ENCODE peak calls at places on chromosomes 12 and 14, in five cellular contexts. One of them, this sample, is unnamed.

GRCh38 chr14:31889297-31889696 is 187.8 kb upstream of the ARHGAP5 start:
- DNase-seq in K562: no peak
- DNase-seq in GM12878: no peak
- DNase-seq in HepG2: no peak
- DNase-seq in HEK293T: no peak
- DNase-seq in this sample: no peak

GRCh38 chr12:48198619-48198973 is 4.5 kb downstream of the OR10AD1 start:
- DNase-seq in HepG2: no peak
- DNase-seq in GM12878: no peak
- DNase-seq in K562: peak
- DNase-seq in HEK293T: peak
- DNase-seq in this sample: peak

GRCh38 chr12:84910549-84911241 is 1.9 kb downstream of the SLC6A15 start:
- DNase-seq in GM12878: no peak
- DNase-seq in HEK293T: peak
- DNase-seq in HepG2: no peak
- DNase-seq in K562: no peak
- DNase-seq in this sample: peak

GRCh38 chr12:57896139-57896436 is 45.3 kb upstream of the ATP23 start:
- DNase-seq in HEK293T: no peak
- DNase-seq in K562: no peak
- DNase-seq in HepG2: no peak
- DNase-seq in GM12878: no peak
- DNase-seq in this sample: no peak

GRCh38 chr12:87216436-87216835 is 812.8 kb downstream of the C12orf50 start:
- DNase-seq in HEK293T: no peak
- DNase-seq in GM12878: no peak
- DNase-seq in K562: no peak
- DNase-seq in HepG2: no peak
- DNase-seq in this sample: no peak

GRCh38 chr12:102816816-102817434 is 100.1 kb downstream of the PAH start:
- DNase-seq in HepG2: peak
- DNase-seq in GM12878: no peak
- DNase-seq in HEK293T: peak
- DNase-seq in K562: peak
- DNase-seq in this sample: peak

GRCh38 chr12:85697003-85697402 is 139.2 kb downstream of the RASSF9 start:
- DNase-seq in HepG2: no peak
- DNase-seq in GM12878: no peak
- DNase-seq in K562: no peak
- DNase-seq in HEK293T: no peak
- DNase-seq in this sample: no peak

GRCh38 chr14:76133103-76133502 is 18.6 kb upstream of the GPATCH2L start:
- DNase-seq in K562: peak
- DNase-seq in HepG2: peak
- DNase-seq in HEK293T: peak
- DNase-seq in GM12878: no peak
- DNase-seq in this sample: no peak

GRCh38 chr12:6216581-6216980 is 16.4 kb downstream of the CD9 start:
- DNase-seq in K562: no peak
- DNase-seq in HEK293T: no peak
- DNase-seq in HepG2: no peak
- DNase-seq in GM12878: no peak
- DNase-seq in this sample: no peak

GRCh38 chr12:6214633-6215032 is 14.4 kb downstream of the CD9 start:
- DNase-seq in GM12878: no peak
- DNase-seq in K562: no peak
- DNase-seq in HepG2: no peak
- DNase-seq in HEK293T: no peak
- DNase-seq in this sample: no peak

GRCh38 chr12:6215120-6215807 is 15.1 kb downstream of the CD9 start:
- DNase-seq in HepG2: no peak
- DNase-seq in K562: no peak
- DNase-seq in GM12878: no peak
- DNase-seq in HEK293T: no peak
- DNase-seq in this sample: no peak

GRCh38 chr12:6213969-6214368 is 13.8 kb downstream of the CD9 start:
- DNase-seq in K562: no peak
- DNase-seq in GM12878: no peak
- DNase-seq in HepG2: no peak
- DNase-seq in HEK293T: no peak
- DNase-seq in this sample: no peak

DNA sequence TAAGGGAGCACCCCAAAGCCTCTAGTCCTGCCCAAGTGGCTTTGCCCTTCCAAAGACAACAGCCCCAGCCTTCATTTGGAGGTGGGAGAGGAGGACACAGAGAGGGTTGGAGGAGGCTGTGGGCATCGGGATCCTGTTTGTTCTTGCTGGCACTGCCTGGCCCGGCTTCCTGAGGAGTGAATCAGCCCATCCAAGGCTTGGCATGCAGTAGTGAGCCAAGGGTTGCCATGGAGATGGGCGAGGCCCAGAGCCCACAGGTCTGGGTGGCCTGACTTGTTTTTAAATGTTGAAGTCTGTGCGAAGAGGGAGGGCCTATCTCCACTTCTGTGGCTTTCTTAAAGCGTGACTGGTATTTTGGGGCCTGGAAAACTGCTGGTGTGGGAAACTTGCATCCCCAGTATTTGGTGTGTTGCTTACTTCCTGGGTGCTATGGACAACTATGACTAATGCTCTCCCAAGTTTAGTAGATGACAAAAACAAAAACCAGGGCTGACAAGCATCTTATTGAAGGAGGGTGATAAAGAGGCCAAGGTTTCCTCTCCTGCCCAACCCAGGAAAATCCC is 15.8 kb downstream of the CD9 start:
- DNase-seq in GM12878: no peak
- DNase-seq in HepG2: no peak
- DNase-seq in K562: no peak
- DNase-seq in HEK293T: no peak
- DNase-seq in this sample: no peak
- TF ChIP-seq FOXM1 in GM12878: no peak
- TF ChIP-seq FOXM1 in HepG2: no peak
- TF ChIP-seq FOXM1 in K562: no peak
- TF ChIP-seq FOXM1 in HEK293T: no peak
- TF ChIP-seq FOXM1 in this sample: no peak

GRCh38 chr14:20512139-20512905 is 7.0 kb downstream of the RNASE10 start:
- DNase-seq in HEK293T: no peak
- DNase-seq in K562: no peak
- DNase-seq in GM12878: no peak
- DNase-seq in HepG2: no peak
- DNase-seq in this sample: no peak

GRCh38 chr14:20515846-20516245 is 10.5 kb downstream of the RNASE10 start:
- DNase-seq in HepG2: no peak
- DNase-seq in GM12878: no peak
- DNase-seq in K562: no peak
- DNase-seq in HEK293T: no peak
- DNase-seq in this sample: no peak

GRCh38 chr14:20522332-20522731 is 17.0 kb downstream of the RNASE10 start:
- DNase-seq in GM12878: no peak
- DNase-seq in HEK293T: no peak
- DNase-seq in HepG2: no peak
- DNase-seq in K562: no peak
- DNase-seq in this sample: no peak

DNA sequence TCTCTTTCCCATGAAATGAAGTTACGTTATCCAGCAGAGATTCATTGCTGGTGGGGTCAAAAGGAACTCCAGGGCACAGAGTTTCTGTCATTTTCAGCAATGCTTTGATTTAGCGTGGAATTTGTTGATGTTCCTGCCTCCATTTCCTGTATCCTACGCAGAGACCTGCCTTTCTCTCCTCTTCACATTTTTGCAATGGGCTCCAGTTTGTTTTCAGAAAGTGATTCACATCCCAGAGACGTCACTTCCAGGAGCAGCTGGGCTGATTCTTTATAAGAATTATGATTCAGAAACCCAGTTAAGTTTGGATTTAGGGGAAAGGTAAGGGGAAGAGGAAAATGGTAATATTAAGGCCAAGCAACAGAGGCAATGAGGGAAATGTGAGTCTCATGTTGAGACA is 11.6 kb downstream of the RNASE10 start:
- DNase-seq in HEK293T: no peak
- DNase-seq in HepG2: no peak
- DNase-seq in K562: no peak
- DNase-seq in GM12878: no peak
- DNase-seq in this sample: no peak
- TF ChIP-seq FOXM1 in HEK293T: no peak
- TF ChIP-seq FOXM1 in HepG2: no peak
- TF ChIP-seq FOXM1 in K562: no peak
- TF ChIP-seq FOXM1 in GM12878: no peak
- TF ChIP-seq FOXM1 in this sample: no peak

GRCh38 chr14:65751510-65751909 is 339.0 kb downstream of the FUT8 start:
- DNase-seq in HEK293T: no peak
- DNase-seq in GM12878: no peak
- DNase-seq in HepG2: no peak
- DNase-seq in K562: no peak
- DNase-seq in this sample: no peak
- TF ChIP-seq FOXM1 in HEK293T: no peak
- TF ChIP-seq FOXM1 in GM12878: no peak
- TF ChIP-seq FOXM1 in HepG2: no peak
- TF ChIP-seq FOXM1 in K562: no peak
- TF ChIP-seq FOXM1 in this sample: no peak

GRCh38 chr14:30193791-30194407 is 266.3 kb upstream of the PRKD1 start:
- DNase-seq in HepG2: no peak
- DNase-seq in HEK293T: no peak
- DNase-seq in GM12878: no peak
- DNase-seq in K562: no peak
- DNase-seq in this sample: no peak
- TF ChIP-seq FOXM1 in HepG2: no peak
- TF ChIP-seq FOXM1 in HEK293T: no peak
- TF ChIP-seq FOXM1 in GM12878: no peak
- TF ChIP-seq FOXM1 in K562: no peak
- TF ChIP-seq FOXM1 in this sample: no peak

GRCh38 chr12:121805171-121805687 is 1.4 kb downstream of the SETD1B start:
- DNase-seq in HepG2: no peak
- DNase-seq in HEK293T: no peak
- DNase-seq in K562: no peak
- DNase-seq in GM12878: no peak
- DNase-seq in this sample: peak
- TF ChIP-seq FOXM1 in HepG2: no peak
- TF ChIP-seq FOXM1 in HEK293T: no peak
- TF ChIP-seq FOXM1 in K562: no peak
- TF ChIP-seq FOXM1 in GM12878: no peak
- TF ChIP-seq FOXM1 in this sample: no peak

GRCh38 chr12:26120561-26121274 is 4.1 kb downstream of the BHLHE41 start:
- DNase-seq in GM12878: no peak
- DNase-seq in HEK293T: no peak
- DNase-seq in K562: no peak
- DNase-seq in HepG2: no peak
- DNase-seq in this sample: no peak

GRCh38 chr12:26118356-26118755 is 6.5 kb downstream of the BHLHE41 start:
- DNase-seq in HepG2: no peak
- DNase-seq in HEK293T: no peak
- DNase-seq in GM12878: no peak
- DNase-seq in K562: no peak
- DNase-seq in this sample: no peak

GRCh38 chr12:26117321-26117720 is 7.5 kb downstream of the BHLHE41 start:
- DNase-seq in HEK293T: no peak
- DNase-seq in K562: no peak
- DNase-seq in GM12878: no peak
- DNase-seq in HepG2: no peak
- DNase-seq in this sample: no peak

GRCh38 chr12:26121323-26121740 is 3.5 kb downstream of the BHLHE41 start:
- DNase-seq in HEK293T: no peak
- DNase-seq in K562: no peak
- DNase-seq in HepG2: no peak
- DNase-seq in GM12878: no peak
- DNase-seq in this sample: no peak

DNA sequence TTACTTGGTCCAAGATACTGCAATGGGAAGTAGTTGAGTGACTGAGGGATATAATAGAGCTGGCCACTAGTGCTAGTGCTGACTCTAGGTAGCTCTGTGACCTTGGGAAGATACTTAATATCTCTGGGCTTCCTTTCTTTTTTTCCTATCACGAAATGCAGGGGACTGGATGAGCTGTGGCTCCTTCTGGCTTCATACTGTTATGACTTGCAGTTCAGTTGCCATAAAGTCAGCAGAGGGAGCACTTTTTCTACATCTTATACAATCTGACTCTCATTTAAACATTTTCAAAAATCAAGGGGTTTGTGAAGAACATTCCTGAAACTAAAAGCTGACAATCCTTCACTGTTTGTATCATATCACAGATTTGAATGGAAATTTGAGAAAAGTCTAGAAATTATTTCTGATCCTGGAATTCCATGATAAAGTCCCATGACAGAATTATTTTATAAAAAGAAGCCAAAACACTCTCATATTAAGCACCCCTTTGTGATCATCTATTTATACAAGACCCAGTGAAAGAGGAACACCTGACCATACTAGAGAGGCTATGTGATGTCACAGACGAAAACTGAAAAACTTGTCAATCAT is 5.4 kb downstream of the BHLHE41 start:
- DNase-seq in HEK293T: peak
- DNase-seq in GM12878: no peak
- DNase-seq in HepG2: peak
- DNase-seq in K562: peak
- DNase-seq in this sample: peak
- TF ChIP-seq FOXM1 in HEK293T: no peak
- TF ChIP-seq FOXM1 in GM12878: no peak
- TF ChIP-seq FOXM1 in HepG2: no peak
- TF ChIP-seq FOXM1 in K562: no peak
- TF ChIP-seq FOXM1 in this sample: no peak

DNA sequence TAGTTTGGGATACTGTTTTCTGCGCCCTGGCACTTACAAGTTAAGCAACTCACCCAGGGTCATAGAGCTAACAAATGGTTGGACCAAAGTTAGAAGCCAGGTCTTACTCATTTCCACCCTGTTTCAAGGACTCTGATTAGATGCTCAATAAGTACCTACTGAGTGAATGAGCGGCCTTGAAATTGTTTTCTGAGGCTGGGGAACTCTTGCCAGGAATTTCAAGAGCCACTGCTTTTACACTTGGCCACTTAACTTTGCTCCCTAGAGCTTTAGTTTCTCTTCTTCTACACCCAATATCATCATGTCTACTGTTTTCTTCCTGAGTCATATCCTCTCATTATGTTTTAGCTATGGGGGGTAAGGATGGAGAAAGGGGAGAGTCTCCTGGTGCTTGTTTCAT is 431.6 kb downstream of the ZFP36L1 start:
- DNase-seq in GM12878: no peak
- DNase-seq in K562: no peak
- DNase-seq in HepG2: no peak
- DNase-seq in HEK293T: no peak
- DNase-seq in this sample: no peak
- TF ChIP-seq FOXM1 in GM12878: no peak
- TF ChIP-seq FOXM1 in K562: no peak
- TF ChIP-seq FOXM1 in HepG2: no peak
- TF ChIP-seq FOXM1 in HEK293T: no peak
- TF ChIP-seq FOXM1 in this sample: no peak

GRCh38 chr12:79522237-79522636 is 168.5 kb downstream of the PAWR start:
- DNase-seq in HepG2: no peak
- DNase-seq in K562: no peak
- DNase-seq in GM12878: no peak
- DNase-seq in HEK293T: no peak
- DNase-seq in this sample: no peak

GRCh38 chr12:79524507-79525148 is 166.1 kb downstream of the PAWR start:
- DNase-seq in HEK293T: no peak
- DNase-seq in HepG2: no peak
- DNase-seq in K562: no peak
- DNase-seq in GM12878: no peak
- DNase-seq in this sample: no peak

GRCh38 chr12:79525357-79525756 is 165.4 kb downstream of the PAWR start:
- DNase-seq in K562: no peak
- DNase-seq in GM12878: no peak
- DNase-seq in HEK293T: no peak
- DNase-seq in HepG2: no peak
- DNase-seq in this sample: no peak

GRCh38 chr12:79521576-79521975 is 169.2 kb downstream of the PAWR start:
- DNase-seq in HepG2: no peak
- DNase-seq in K562: no peak
- DNase-seq in GM12878: no peak
- DNase-seq in HEK293T: no peak
- DNase-seq in this sample: no peak

GRCh38 chr12:79522657-79523386 is 167.9 kb downstream of the PAWR start:
- DNase-seq in HEK293T: no peak
- DNase-seq in K562: no peak
- DNase-seq in GM12878: no peak
- DNase-seq in HepG2: no peak
- DNase-seq in this sample: no peak
- TF ChIP-seq FOXM1 in HEK293T: no peak
- TF ChIP-seq FOXM1 in K562: no peak
- TF ChIP-seq FOXM1 in GM12878: no peak
- TF ChIP-seq FOXM1 in HepG2: no peak
- TF ChIP-seq FOXM1 in this sample: no peak

This sample was measured in SK-N-SH.